ENCODE peak calls at places on chromosomes 12 and 14, in six cellular contexts. One of them, this sample, is unnamed.

GRCh38 chr12:1993341-1993740 is 10.9 kb downstream of the DCP1B start:
- DNase-seq in stomach: no peak
- DNase-seq in foreskin fibroblast: peak
- DNase-seq in lower lobe of right lung: no peak
- DNase-seq in tibial nerve: no peak
- DNase-seq in LNCaP clone FGC: no peak
- DNase-seq in this sample: peak

GRCh38 chr12:120181991-120182631 is 12.4 kb downstream of the GCN1 start:
- DNase-seq in stomach: no peak
- DNase-seq in foreskin fibroblast: peak
- DNase-seq in lower lobe of right lung: no peak
- DNase-seq in tibial nerve: no peak
- DNase-seq in LNCaP clone FGC: peak
- DNase-seq in this sample: no peak

GRCh38 chr12:132776816-132777568 is 15.4 kb upstream of the ANKLE2 start:
- DNase-seq in stomach: no peak
- DNase-seq in foreskin fibroblast: no peak
- DNase-seq in lower lobe of right lung: no peak
- DNase-seq in tibial nerve: peak
- DNase-seq in LNCaP clone FGC: peak
- DNase-seq in this sample: no peak

GRCh38 chr12:57128519-57129247 is 400 bp downstream of the LRP1 start:
- DNase-seq in stomach: no peak
- DNase-seq in foreskin fibroblast: no peak
- DNase-seq in lower lobe of right lung: no peak
- DNase-seq in tibial nerve: no peak
- DNase-seq in LNCaP clone FGC: no peak
- DNase-seq in this sample: no peak

GRCh38 chr14:92287987-92288386 is 35.0 kb upstream of the SLC24A4 start:
- DNase-seq in stomach: no peak
- DNase-seq in foreskin fibroblast: no peak
- DNase-seq in lower lobe of right lung: no peak
- DNase-seq in tibial nerve: no peak
- DNase-seq in LNCaP clone FGC: no peak
- DNase-seq in this sample: no peak

GRCh38 chr12:124872068-124872719 is 8.5 kb upstream of the SCARB1 start:
- DNase-seq in stomach: no peak
- DNase-seq in foreskin fibroblast: no peak
- DNase-seq in lower lobe of right lung: no peak
- DNase-seq in tibial nerve: no peak
- DNase-seq in LNCaP clone FGC: no peak
- DNase-seq in this sample: no peak

GRCh38 chr12:2639020-2639298 is 155.8 kb upstream of the FKBP4 start:
- DNase-seq in stomach: no peak
- DNase-seq in foreskin fibroblast: no peak
- DNase-seq in lower lobe of right lung: no peak
- DNase-seq in tibial nerve: no peak
- DNase-seq in LNCaP clone FGC: no peak
- DNase-seq in this sample: no peak

GRCh38 chr12:108648371-108648770 is 14.7 kb upstream of the SELPLG start:
- DNase-seq in stomach: no peak
- DNase-seq in foreskin fibroblast: no peak
- DNase-seq in lower lobe of right lung: no peak
- DNase-seq in tibial nerve: no peak
- DNase-seq in LNCaP clone FGC: no peak
- DNase-seq in this sample: no peak

GRCh38 chr12:31773867-31774266 is 45.0 kb upstream of the AMN1 start:
- DNase-seq in stomach: no peak
- DNase-seq in foreskin fibroblast: no peak
- DNase-seq in lower lobe of right lung: no peak
- DNase-seq in tibial nerve: no peak
- DNase-seq in LNCaP clone FGC: no peak
- DNase-seq in this sample: no peak

GRCh38 chr12:64006211-64006610 is 161.7 kb downstream of the SRGAP1 start:
- DNase-seq in stomach: no peak
- DNase-seq in foreskin fibroblast: no peak
- DNase-seq in lower lobe of right lung: no peak
- DNase-seq in tibial nerve: no peak
- DNase-seq in LNCaP clone FGC: no peak
- DNase-seq in this sample: no peak

GRCh38 chr14:68968051-68968450 is 11.1 kb downstream of the ACTN1 start:
- DNase-seq in stomach: no peak
- DNase-seq in foreskin fibroblast: no peak
- DNase-seq in lower lobe of right lung: no peak
- DNase-seq in tibial nerve: no peak
- DNase-seq in LNCaP clone FGC: no peak
- DNase-seq in this sample: no peak

GRCh38 chr14:34334329-34334728 is 127.7 kb downstream of the SPTSSA start:
- DNase-seq in stomach: no peak
- DNase-seq in foreskin fibroblast: no peak
- DNase-seq in lower lobe of right lung: no peak
- DNase-seq in tibial nerve: no peak
- DNase-seq in LNCaP clone FGC: no peak
- DNase-seq in this sample: no peak

GRCh38 chr12:124457287-124458219 is 109.9 kb downstream of the NCOR2 start:
- DNase-seq in stomach: peak
- DNase-seq in foreskin fibroblast: peak
- DNase-seq in lower lobe of right lung: peak
- DNase-seq in tibial nerve: peak
- DNase-seq in LNCaP clone FGC: no peak
- DNase-seq in this sample: no peak

GRCh38 chr14:75450381-75451276 is 22.8 kb downstream of the JDP2 start:
- DNase-seq in stomach: peak
- DNase-seq in foreskin fibroblast: no peak
- DNase-seq in lower lobe of right lung: peak
- DNase-seq in tibial nerve: no peak
- DNase-seq in LNCaP clone FGC: peak
- DNase-seq in this sample: no peak

GRCh38 chr12:64450711-64451486 is 1.0 kb upstream of the TBK1 start:
- DNase-seq in stomach: no peak
- DNase-seq in foreskin fibroblast: peak
- DNase-seq in lower lobe of right lung: no peak
- DNase-seq in tibial nerve: no peak
- DNase-seq in LNCaP clone FGC: no peak
- DNase-seq in this sample: no peak

GRCh38 chr12:53145383-53145782 is 35.1 kb upstream of the ZNF740 start:
- DNase-seq in stomach: no peak
- DNase-seq in foreskin fibroblast: peak
- DNase-seq in lower lobe of right lung: no peak
- DNase-seq in tibial nerve: no peak
- DNase-seq in LNCaP clone FGC: no peak
- DNase-seq in this sample: no peak

GRCh38 chr14:104353921-104354701 is 215.7 kb downstream of the KIF26A start:
- DNase-seq in stomach: peak
- DNase-seq in foreskin fibroblast: no peak
- DNase-seq in lower lobe of right lung: peak
- DNase-seq in tibial nerve: no peak
- DNase-seq in LNCaP clone FGC: no peak
- DNase-seq in this sample: no peak

GRCh38 chr14:76964695-76965094 is 63.8 kb downstream of the IRF2BPL start:
- DNase-seq in stomach: no peak
- DNase-seq in foreskin fibroblast: no peak
- DNase-seq in lower lobe of right lung: no peak
- DNase-seq in tibial nerve: no peak
- DNase-seq in LNCaP clone FGC: no peak
- DNase-seq in this sample: no peak

GRCh38 chr12:121009744-121010143 is 6.5 kb downstream of the C12orf43 start:
- DNase-seq in stomach: peak
- DNase-seq in foreskin fibroblast: peak
- DNase-seq in lower lobe of right lung: no peak
- DNase-seq in tibial nerve: no peak
- DNase-seq in LNCaP clone FGC: no peak
- DNase-seq in this sample: no peak

GRCh38 chr14:92633724-92634123 is 114.7 kb downstream of the LGMN start:
- DNase-seq in stomach: no peak
- DNase-seq in foreskin fibroblast: no peak
- DNase-seq in lower lobe of right lung: no peak
- DNase-seq in tibial nerve: no peak
- DNase-seq in LNCaP clone FGC: no peak
- DNase-seq in this sample: no peak

GRCh38 chr12:81450920-81451739 is 308.0 kb downstream of the PPFIA2 start:
- DNase-seq in stomach: no peak
- DNase-seq in foreskin fibroblast: peak
- DNase-seq in lower lobe of right lung: no peak
- DNase-seq in tibial nerve: peak
- DNase-seq in LNCaP clone FGC: peak
- DNase-seq in this sample: peak

GRCh38 chr12:61536525-61536924 is 723.7 kb upstream of the USP15 start:
- DNase-seq in stomach: no peak
- DNase-seq in foreskin fibroblast: no peak
- DNase-seq in lower lobe of right lung: no peak
- DNase-seq in tibial nerve: no peak
- DNase-seq in LNCaP clone FGC: no peak
- DNase-seq in this sample: no peak

DNA sequence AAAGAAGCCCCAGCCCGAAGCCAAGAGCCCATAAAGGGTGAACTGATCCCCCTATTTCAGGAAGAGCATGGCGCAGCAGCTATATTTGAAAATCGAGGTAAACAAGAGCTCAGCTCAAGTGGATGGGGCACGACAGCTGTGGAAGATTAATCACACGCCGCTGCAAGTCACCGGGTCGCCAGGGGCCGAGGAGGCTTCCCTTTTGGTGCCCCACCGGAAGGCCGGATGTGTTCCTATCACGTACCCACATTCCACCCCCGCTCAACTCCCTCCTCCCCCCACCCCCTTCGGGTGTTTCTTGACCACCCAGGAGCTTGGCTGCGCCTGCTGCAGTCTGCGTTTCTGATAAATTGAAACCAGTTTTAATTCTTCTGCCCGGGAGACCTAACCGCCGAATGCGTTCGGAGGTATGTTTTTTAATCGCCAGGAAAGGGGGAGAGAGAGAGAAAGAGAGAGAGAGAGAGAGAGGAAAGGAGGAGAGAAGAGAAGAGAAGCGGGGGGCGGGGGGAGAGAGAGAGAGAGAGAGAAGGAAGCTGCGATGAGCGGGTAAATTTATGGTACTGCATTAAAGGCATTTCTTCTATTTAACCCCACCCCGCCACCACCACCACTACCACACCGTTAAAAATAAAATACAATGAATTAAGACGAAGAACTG is 1.8 kb downstream of the SLC8A3 start:
- DNase-seq in stomach: no peak
- DNase-seq in foreskin fibroblast: peak
- DNase-seq in lower lobe of right lung: no peak
- DNase-seq in tibial nerve: no peak
- DNase-seq in LNCaP clone FGC: no peak
- DNase-seq in this sample: no peak
- H3K4me3 ChIP-seq in stomach: peak
- H3K4me3 ChIP-seq in foreskin fibroblast: peak
- H3K4me3 ChIP-seq in lower lobe of right lung: peak
- H3K4me3 ChIP-seq in tibial nerve: peak
- H3K4me3 ChIP-seq in LNCaP clone FGC: no peak
- H3K4me3 ChIP-seq in this sample: peak

GRCh38 chr14:20143911-20144310 is 5.3 kb downstream of the OR4N5 start:
- DNase-seq in stomach: no peak
- DNase-seq in foreskin fibroblast: no peak
- DNase-seq in lower lobe of right lung: no peak
- DNase-seq in tibial nerve: no peak
- DNase-seq in LNCaP clone FGC: no peak
- DNase-seq in this sample: no peak
- TF ChIP-seq CTCF in stomach: no peak
- TF ChIP-seq CTCF in foreskin fibroblast: no peak
- TF ChIP-seq CTCF in lower lobe of right lung: no peak
- TF ChIP-seq CTCF in tibial nerve: no peak
- TF ChIP-seq CTCF in LNCaP clone FGC: peak
- TF ChIP-seq CTCF in this sample: no peak

DNA sequence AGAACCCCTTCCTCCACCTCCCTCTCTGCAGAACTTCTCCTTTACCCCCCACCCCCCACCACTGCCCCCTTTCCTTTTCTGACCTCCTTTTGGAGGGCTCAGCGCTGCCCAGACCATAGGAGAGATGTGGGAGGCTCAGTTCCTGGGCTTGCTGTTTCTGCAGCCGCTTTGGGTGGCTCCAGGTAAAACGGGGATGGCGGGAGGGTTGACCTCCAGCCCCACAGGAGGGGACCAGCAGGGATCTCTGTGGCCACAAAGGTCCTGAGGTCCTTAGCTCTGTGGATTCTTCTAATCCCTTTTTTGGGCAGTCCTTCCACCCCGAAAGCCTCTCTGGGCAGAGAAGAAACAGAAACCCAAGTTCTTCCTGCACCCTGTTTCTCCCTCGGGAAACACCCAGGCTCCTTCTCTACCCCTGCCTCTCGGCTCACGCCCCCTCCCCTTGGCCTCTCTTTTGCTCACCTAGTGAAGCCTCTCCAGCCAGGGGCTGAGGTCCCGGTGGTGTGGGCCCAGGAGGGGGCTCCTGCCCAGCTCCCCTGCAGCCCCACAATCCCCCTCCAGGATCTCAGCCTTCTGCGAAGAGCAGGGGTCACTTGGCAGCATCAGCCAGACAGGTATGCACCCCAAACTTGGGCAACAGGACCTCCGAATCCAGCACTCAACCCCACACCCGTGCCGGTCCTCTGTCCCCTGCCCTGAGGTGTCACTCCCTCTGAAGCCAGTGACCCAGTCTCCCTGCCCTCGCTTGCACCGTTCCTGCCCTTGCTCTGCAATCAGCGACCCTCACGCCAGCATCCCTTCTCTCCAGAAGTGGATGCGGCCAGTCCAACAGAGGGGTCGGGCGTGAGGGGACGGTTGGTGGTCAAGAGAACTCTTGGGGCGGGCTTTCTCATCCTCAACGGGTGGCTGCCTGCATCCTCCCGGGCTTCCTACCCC is 675 bp downstream of the LAG3 start:
- DNase-seq in stomach: no peak
- DNase-seq in foreskin fibroblast: no peak
- DNase-seq in lower lobe of right lung: no peak
- DNase-seq in tibial nerve: no peak
- DNase-seq in LNCaP clone FGC: no peak
- DNase-seq in this sample: no peak
- H3K4me3 ChIP-seq in stomach: peak
- H3K4me3 ChIP-seq in foreskin fibroblast: no peak
- H3K4me3 ChIP-seq in lower lobe of right lung: peak
- H3K4me3 ChIP-seq in tibial nerve: no peak
- H3K4me3 ChIP-seq in LNCaP clone FGC: no peak
- H3K4me3 ChIP-seq in this sample: no peak

DNA sequence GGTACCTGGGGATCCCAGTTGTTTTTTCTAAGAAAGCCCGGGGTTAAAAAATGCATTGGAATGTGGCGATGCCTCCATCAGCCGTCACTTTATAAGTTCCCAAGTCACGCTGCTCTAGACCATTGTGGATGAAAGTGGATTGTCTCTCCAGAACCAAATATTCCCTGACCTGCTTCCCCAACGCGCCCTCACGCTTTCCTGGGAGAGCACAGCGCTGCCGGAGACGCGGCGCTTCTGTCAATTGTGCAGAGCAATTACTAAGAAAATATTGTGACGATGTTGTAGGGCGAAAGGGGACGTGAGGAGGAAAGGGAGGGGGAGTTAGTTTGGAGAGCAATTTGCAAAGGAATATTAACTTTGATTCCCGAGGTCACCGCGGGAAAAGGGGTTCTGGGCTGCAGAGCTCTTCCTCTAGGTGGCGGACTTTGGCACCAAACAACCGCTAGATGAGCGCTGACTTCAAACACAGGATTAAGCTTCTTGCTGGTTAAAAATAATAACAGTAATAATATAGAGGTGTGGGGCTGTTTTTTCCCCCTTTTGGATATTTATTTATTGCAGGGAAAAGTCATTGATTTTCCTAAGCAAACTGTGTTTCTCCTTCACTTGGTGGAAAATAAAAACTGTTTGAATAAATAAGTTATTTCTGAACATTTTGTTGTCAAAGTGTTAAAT is 9.6 kb upstream of the FOXG1 start:
- DNase-seq in stomach: no peak
- DNase-seq in foreskin fibroblast: peak
- DNase-seq in lower lobe of right lung: no peak
- DNase-seq in tibial nerve: no peak
- DNase-seq in LNCaP clone FGC: no peak
- DNase-seq in this sample: no peak
- TF ChIP-seq CTCF in stomach: no peak
- TF ChIP-seq CTCF in foreskin fibroblast: peak
- TF ChIP-seq CTCF in lower lobe of right lung: peak
- TF ChIP-seq CTCF in tibial nerve: peak
- TF ChIP-seq CTCF in LNCaP clone FGC: no peak
- TF ChIP-seq CTCF in this sample: peak

This sample was measured in HFF-Myc.